ENCODE peak calls at places on chromosomes 6 and 20, in nine cellular contexts. E is lower leg skin, G is lung, C is GM20000, Q is cardiac muscle cell, H is WTC11, B is endothelial cell, W is endothelial cell of umbilical vein, O is left lung. Z is an unnamed sample.

GRCh38 chr6:134178230-134179044 is 126.0 kb upstream of the SLC2A12 start:
- DNase-seq in E (peak), G (peak), C (peak), Q (peak), H (peak), B (peak), W (peak), O (peak), Z (no peak)

GRCh38 chr20:33733654-33734576 is 2.1 kb downstream of the ZNF341 start:
- DNase-seq in E (no peak), G (peak), C (peak), Q (peak), H (peak), B (no peak), W (peak), O (no peak), Z (no peak)

GRCh38 chr20:48349673-48350072 is 478.1 kb downstream of the PREX1 start:
- DNase-seq in E (no peak), G (no peak), C (no peak), Q (no peak), H (no peak), B (no peak), W (no peak), O (no peak), Z (no peak)

GRCh38 chr6:37017606-37018005 is 12.2 kb downstream of the FGD2 start:
- DNase-seq in E (no peak), G (no peak), C (no peak), Q (no peak), H (no peak), B (no peak), W (no peak), O (peak), Z (no peak)

GRCh38 chr6:126180585-126180984 is 159.3 kb upstream of the CENPW start:
- DNase-seq in E (no peak), G (no peak), C (no peak), Q (peak), H (no peak), B (no peak), W (peak), O (no peak), Z (no peak)

GRCh38 chr6:56890683-56891429 is 64.1 kb upstream of the BEND6 start:
- DNase-seq in E (no peak), G (no peak), C (peak), Q (peak), H (no peak), B (no peak), W (peak), O (no peak), Z (no peak)

GRCh38 chr6:35494161-35494563 is 2.7 kb downstream of the TEAD3 start:
- DNase-seq in E (no peak), G (no peak), C (no peak), Q (peak), H (no peak), B (peak), W (peak), O (no peak), Z (no peak)

GRCh38 chr6:117265425-117266266 is at the start of gene VGLL2:
- DNase-seq in E (no peak), G (no peak), C (peak), Q (peak), H (peak), B (peak), W (peak), O (peak), Z (peak)

GRCh38 chr20:63230800-63231268 is 4.9 kb upstream of the BIRC7 start:
- DNase-seq in E (no peak), G (no peak), C (no peak), Q (peak), H (peak), B (peak), W (peak), O (peak), Z (no peak)

GRCh38 chr6:104940881-104941693 is 15.8 kb upstream of the LIN28B start:
- DNase-seq in E (no peak), G (no peak), C (peak), Q (peak), H (peak), B (peak), W (peak), O (peak), Z (peak)

GRCh38 chr6:72218125-72218524 is 331.8 kb downstream of the RIMS1 start:
- DNase-seq in E (no peak), G (no peak), C (peak), Q (peak), H (peak), B (peak), W (peak), O (peak), Z (no peak)

GRCh38 chr20:8997720-8998119 is 71.2 kb upstream of the PLCB4 start:
- DNase-seq in E (no peak), G (no peak), C (no peak), Q (no peak), H (no peak), B (no peak), W (no peak), O (no peak), Z (no peak)

GRCh38 chr20:288956-289692 is 1.4 kb downstream of the C20orf96 start:
- DNase-seq in E (no peak), G (no peak), C (no peak), Q (no peak), H (no peak), B (no peak), W (peak), O (no peak), Z (no peak)

GRCh38 chr6:46706464-46706863 is 18.8 kb downstream of the TDRD6 start:
- DNase-seq in E (no peak), G (no peak), C (no peak), Q (no peak), H (no peak), B (no peak), W (no peak), O (no peak), Z (no peak)

GRCh38 chr6:48541669-48542068 is 430.7 kb upstream of the PTCHD4 start:
- DNase-seq in E (no peak), G (no peak), C (no peak), Q (no peak), H (no peak), B (no peak), W (no peak), O (no peak), Z (no peak)

GRCh38 chr6:28988536-28989415 is 16.3 kb downstream of the ZNF311 start:
- DNase-seq in E (peak), G (peak), C (peak), Q (peak), H (peak), B (peak), W (peak), O (peak), Z (peak)

GRCh38 chr20:10706460-10706811 is 32.6 kb upstream of the JAG1 start:
- DNase-seq in E (no peak), G (no peak), C (no peak), Q (no peak), H (no peak), B (no peak), W (no peak), O (no peak), Z (no peak)

GRCh38 chr20:51044796-51045195 is 21.9 kb upstream of the KCNG1 start:
- DNase-seq in E (peak), G (no peak), C (no peak), Q (no peak), H (no peak), B (no peak), W (no peak), O (no peak), Z (no peak)

GRCh38 chr6:34154668-34155447 is 9.0 kb upstream of the GRM4 start:
- DNase-seq in E (peak), G (no peak), C (peak), Q (peak), H (peak), B (peak), W (peak), O (peak), Z (peak)

GRCh38 chr20:35005463-35005961 is 49.8 kb downstream of the MYH7B start:
- DNase-seq in E (peak), G (no peak), C (no peak), Q (no peak), H (peak), B (no peak), W (no peak), O (peak), Z (no peak)

GRCh38 chr20:45919536-45919933 is 7.6 kb upstream of the PLTP start:
- DNase-seq in E (no peak), G (no peak), C (no peak), Q (peak), H (no peak), B (no peak), W (peak), O (no peak), Z (no peak)

GRCh38 chr20:37669062-37669772 is 24.6 kb upstream of the CTNNBL1 start:
- DNase-seq in E (no peak), G (no peak), C (no peak), Q (no peak), H (no peak), B (no peak), W (no peak), O (no peak), Z (no peak)

GRCh38 chr6:105991561-105992314 is 94.4 kb upstream of the PRDM1 start:
- DNase-seq in E (no peak), G (no peak), C (no peak), Q (no peak), H (peak), B (no peak), W (peak), O (peak), Z (no peak)

GRCh38 chr6:39294133-39294532 is 20.1 kb downstream of the KCNK17 start:
- DNase-seq in E (no peak), G (no peak), C (no peak), Q (no peak), H (no peak), B (no peak), W (no peak), O (no peak), Z (no peak)

GRCh38 chr6:25706314-25707014 is 48.1 kb upstream of the SLC17A4 start:
- DNase-seq in E (no peak), G (peak), C (no peak), Q (peak), H (no peak), B (no peak), W (no peak), O (peak), Z (no peak)

GRCh38 chr6:43628392-43629103 is 516 bp downstream of the GTPBP2 start:
- DNase-seq in E (peak), G (peak), C (peak), Q (peak), H (peak), B (peak), W (peak), O (no peak), Z (no peak)

GRCh38 chr6:35651244-35651643 is 37.5 kb downstream of the FKBP5 start:
- DNase-seq in E (no peak), G (no peak), C (no peak), Q (no peak), H (no peak), B (no peak), W (no peak), O (no peak), Z (no peak)

GRCh38 chr6:16704706-16705402 is 56.4 kb downstream of the ATXN1 start:
- DNase-seq in E (peak), G (no peak), C (no peak), Q (peak), H (no peak), B (no peak), W (peak), O (no peak), Z (no peak)

GRCh38 chr6:106631356-106631755 is 2.0 kb downstream of the QRSL1 start:
- DNase-seq in E (no peak), G (no peak), C (no peak), Q (peak), H (no peak), B (no peak), W (no peak), O (no peak), Z (no peak)

GRCh38 chr6:117483004-117483644 is 650 bp downstream of the DCBLD1 start:
- DNase-seq in E (peak), G (peak), C (peak), Q (peak), H (peak), B (peak), W (peak), O (peak), Z (peak)

DNA sequence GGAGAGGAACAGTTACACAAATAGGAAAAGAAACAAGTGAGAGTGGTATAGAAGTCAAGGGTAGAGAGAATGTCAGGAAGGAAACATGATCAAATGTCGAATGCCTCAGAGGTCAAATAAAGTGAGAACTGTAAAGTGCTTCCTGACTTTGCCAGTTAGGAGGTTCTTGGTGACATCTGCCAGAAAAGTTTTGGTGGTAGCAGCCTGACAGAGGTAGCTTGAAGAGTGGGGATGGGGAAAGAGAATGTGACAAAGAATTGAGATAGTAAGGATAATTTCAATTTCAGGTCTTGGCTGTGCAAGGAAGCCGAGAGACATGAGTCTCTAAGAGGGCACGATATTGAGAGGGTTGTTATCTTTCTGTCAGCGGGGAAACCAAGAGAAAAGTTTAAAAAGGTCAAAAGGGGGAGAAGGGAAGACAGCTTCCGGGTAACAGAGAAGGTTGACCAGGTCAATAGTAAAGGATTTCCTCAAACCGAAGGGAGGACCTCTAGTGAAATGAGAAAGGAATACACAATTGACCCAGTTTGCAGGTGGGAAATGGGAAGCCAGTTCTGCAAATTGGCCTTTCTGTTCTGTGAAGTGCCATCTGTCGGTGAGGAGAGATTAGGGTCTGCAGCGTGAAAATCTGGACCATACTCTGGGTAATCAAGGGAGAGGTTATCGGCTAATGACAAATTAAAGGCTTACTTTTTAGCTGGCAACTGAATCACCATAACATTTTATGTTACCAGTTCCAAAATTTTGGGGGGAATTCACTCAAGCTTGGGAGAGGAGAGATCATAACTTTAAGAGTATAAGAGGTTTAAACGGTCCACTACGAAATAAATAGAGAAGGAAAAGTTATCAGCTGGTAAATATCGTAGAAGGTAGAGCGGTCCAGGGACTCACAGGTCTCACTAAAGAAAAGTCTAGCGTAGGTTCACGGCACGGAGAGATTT is 973 bp upstream of the BRD2 start:
- DNase-seq in E (no peak), G (no peak), C (no peak), Q (peak), H (peak), B (peak), W (peak), O (no peak), Z (no peak)
- TF ChIP-seq CTCF in E (peak), G (peak), C (peak), Q (peak), H (no peak), B (no peak), W (peak), O (no peak), Z (peak)

GRCh38 chr6:30981942-30982772 is 1.4 kb upstream of the MUC21 start:
- DNase-seq in E (no peak), G (peak), C (no peak), Q (peak), H (peak), B (peak), W (peak), O (no peak), Z (no peak)
- TF ChIP-seq CTCF in E (no peak), G (no peak), C (no peak), Q (peak), H (no peak), B (no peak), W (no peak), O (peak), Z (peak)

GRCh38 chr20:56867128-56867527 is 238.0 kb downstream of the TFAP2C start:
- DNase-seq in E (no peak), G (no peak), C (no peak), Q (no peak), H (no peak), B (no peak), W (no peak), O (no peak), Z (no peak)
- TF ChIP-seq CTCF in E (no peak), G (no peak), C (no peak), Q (no peak), H (no peak), B (no peak), W (no peak), O (no peak), Z (no peak)

DNA sequence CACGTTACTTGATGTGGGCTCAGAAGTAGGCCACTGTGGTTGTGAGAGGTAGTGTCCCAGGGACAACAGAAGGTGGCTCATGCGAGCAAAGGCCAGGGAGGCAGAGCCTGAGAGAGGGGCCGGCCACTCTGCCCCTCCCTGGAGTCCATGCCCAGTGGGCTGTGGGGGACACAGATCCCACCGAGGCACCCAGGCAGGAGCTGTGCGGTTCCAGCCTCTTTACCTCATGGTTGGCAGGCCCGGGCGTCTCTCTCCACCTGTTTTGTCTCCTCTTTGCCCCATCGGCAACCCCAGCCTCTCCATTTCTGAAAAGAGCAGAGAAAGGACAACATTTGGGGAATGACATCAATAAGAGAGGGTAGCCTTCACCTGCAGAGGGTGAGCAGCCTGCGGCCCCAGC is 207.4 kb upstream of the CST7 start:
- DNase-seq in E (peak), G (peak), C (no peak), Q (no peak), H (no peak), B (no peak), W (no peak), O (no peak), Z (no peak)
- TF ChIP-seq CTCF in E (no peak), G (no peak), C (no peak), Q (no peak), H (no peak), B (no peak), W (no peak), O (no peak), Z (no peak)

Z was measured in type B pancreatic cell.